ENCODE peak calls at places on chromosomes 3 and 15, in eight cellular contexts. Q, O, D, V, T, W, G and S are unnamed samples.

GRCh38 chr3:184361532-184361931 is at the start of the genes CLCN2 and POLR2H:
- DNase-seq in D (peak), W (peak), O (peak), G (peak), Q (no peak), T (no peak), V (peak), S (no peak)

GRCh38 chr3:168648321-168648720 is 552.6 kb upstream of the GOLIM4 start:
- DNase-seq in W (no peak), D (no peak), O (no peak), G (no peak), V (no peak), Q (no peak), T (no peak), S (no peak)

GRCh38 chr3:170536712-170537111 is 49.2 kb downstream of the SLC7A14 start:
- DNase-seq in G (no peak), V (no peak), Q (no peak), W (no peak), O (no peak), T (no peak), D (no peak), S (no peak)

GRCh38 chr3:40546811-40547210 is 22.1 kb downstream of the ZNF621 start:
- DNase-seq in O (no peak), G (no peak), V (no peak), T (peak), W (no peak), Q (peak), D (no peak), S (no peak)

GRCh38 chr3:72694398-72694797 is 153.8 kb downstream of the SHQ1 start:
- DNase-seq in G (no peak), V (no peak), W (no peak), D (no peak), O (no peak), Q (no peak), T (peak), S (no peak)

GRCh38 chr3:56988874-56989433 is 71.5 kb upstream of the SPATA12 start:
- DNase-seq in O (peak), T (peak), Q (no peak), W (peak), G (peak), V (peak), D (peak), S (peak)

GRCh38 chr15:33675246-33675645 is 293.1 kb upstream of the CHRM5 start:
- DNase-seq in T (no peak), D (no peak), O (no peak), G (no peak), V (no peak), Q (no peak), W (no peak), S (no peak)

GRCh38 chr3:58249358-58250092 is 11.9 kb downstream of the ABHD6 start:
- DNase-seq in D (no peak), W (no peak), T (no peak), V (no peak), G (no peak), O (no peak), Q (no peak), S (peak)

GRCh38 chr15:23420806-23421575 is 26.1 kb downstream of the GOLGA6L2 start:
- DNase-seq in Q (peak), O (no peak), V (no peak), G (no peak), D (no peak), W (no peak), T (no peak), S (no peak)

GRCh38 chr3:53224026-53224425 is 31.8 kb downstream of the TKT start:
- DNase-seq in T (no peak), G (no peak), W (no peak), O (no peak), Q (no peak), V (no peak), D (no peak), S (no peak)

GRCh38 chr15:96042734-96043224 is 287.7 kb upstream of the NR2F2 start:
- DNase-seq in D (no peak), T (no peak), G (no peak), O (no peak), V (no peak), W (no peak), Q (no peak), S (no peak)

GRCh38 chr3:47865192-47865591 is 62.3 kb downstream of the DHX30 start:
- DNase-seq in G (no peak), T (no peak), W (no peak), Q (no peak), D (no peak), V (peak), O (no peak), S (no peak)

GRCh38 chr3:178761461-178761860 is 225.2 kb downstream of the KCNMB2 start:
- DNase-seq in O (no peak), G (no peak), T (no peak), D (no peak), W (no peak), V (no peak), Q (no peak), S (no peak)

GRCh38 chr3:78794431-78794830 is 973.4 kb downstream of the ROBO1 start:
- DNase-seq in O (no peak), W (no peak), T (no peak), Q (no peak), V (no peak), D (no peak), G (no peak), S (no peak)

GRCh38 chr3:194133661-194134230 is 2.2 kb upstream of the HES1 start:
- DNase-seq in D (no peak), Q (no peak), V (no peak), T (peak), W (peak), O (peak), G (no peak), S (peak)

GRCh38 chr3:157360044-157360443 is 76.6 kb upstream of the PTX3 start:
- DNase-seq in V (no peak), G (no peak), W (no peak), Q (peak), D (no peak), T (peak), O (no peak), S (no peak)

GRCh38 chr3:189937302-189938255 is 183.1 kb downstream of the P3H2 start:
- DNase-seq in V (no peak), Q (peak), O (no peak), D (no peak), W (no peak), T (peak), G (no peak), S (no peak)

GRCh38 chr15:95713315-95713714 is 617.2 kb upstream of the NR2F2 start:
- DNase-seq in V (no peak), T (no peak), D (no peak), Q (no peak), W (no peak), O (no peak), G (no peak), S (no peak)

GRCh38 chr3:100207886-100208285 is 52.9 kb upstream of the TBC1D23 start:
- DNase-seq in T (no peak), G (no peak), Q (no peak), O (no peak), V (no peak), D (no peak), W (no peak), S (no peak)

GRCh38 chr3:126212629-126213375 is 32.4 kb upstream of the ALDH1L1 start:
- DNase-seq in G (no peak), W (peak), Q (no peak), V (peak), T (peak), D (no peak), O (no peak), S (peak)

GRCh38 chr3:119794971-119795612 is 13.2 kb downstream of the NR1I2 start:
- DNase-seq in W (no peak), Q (no peak), G (no peak), V (no peak), O (no peak), D (no peak), T (no peak), S (no peak)

GRCh38 chr3:47404955-47405790 is 24.4 kb downstream of the PTPN23 start:
- DNase-seq in V (peak), W (peak), D (no peak), Q (no peak), G (no peak), O (peak), T (peak), S (no peak)

GRCh38 chr3:194218646-194219453 is 82.9 kb downstream of the HES1 start:
- DNase-seq in D (no peak), O (no peak), G (no peak), Q (no peak), T (no peak), W (no peak), V (no peak), S (no peak)

GRCh38 chr3:42653303-42653559 is 266 bp upstream of the ZBTB47 start:
- DNase-seq in V (no peak), D (no peak), G (no peak), T (no peak), O (no peak), Q (no peak), W (no peak), S (no peak)

GRCh38 chr3:52779411-52780297 is 2.3 kb downstream of the ITIH1 start:
- DNase-seq in Q (no peak), T (no peak), W (no peak), O (no peak), G (no peak), V (peak), D (no peak), S (no peak)

GRCh38 chr3:58200121-58200709 is 10.6 kb downstream of the DNASE1L3 start:
- DNase-seq in Q (no peak), T (no peak), W (no peak), O (no peak), G (no peak), V (no peak), D (no peak), S (no peak)

GRCh38 chr3:66303556-66303955 is 82.8 kb downstream of the SLC25A26 start:
- DNase-seq in W (no peak), D (peak), Q (no peak), T (no peak), V (no peak), O (no peak), G (peak), S (peak)

GRCh38 chr3:880371-880770 is 212.5 kb upstream of the CNTN6 start:
- DNase-seq in Q (no peak), T (no peak), O (no peak), W (no peak), G (no peak), D (no peak), V (no peak), S (peak)